ENCODE peak calls at places on chromosomes 16 and 17, in four cellular contexts. T is Panc1, A is HCT116, D is K562. Y is an unnamed sample.

GRCh38 chr16:75234856-75235696 is 16.3 kb downstream of the CTRB1 start:
- DNase-seq in D (no peak), T (no peak), A (no peak), Y (no peak)

GRCh38 chr16:48054881-48055601 is 100.8 kb downstream of the ABCC12 start:
- DNase-seq in T (peak), A (peak), D (peak), Y (peak)

GRCh38 chr16:28313587-28313986 is 21.3 kb downstream of the SBK1 start:
- DNase-seq in A (no peak), D (no peak), T (no peak), Y (no peak)

GRCh38 chr17:63571632-63572310 is 21.5 kb downstream of the DCAF7 start:
- DNase-seq in A (no peak), T (no peak), D (peak), Y (peak)

GRCh38 chr17:57986841-57987581 is 1.0 kb downstream of the VEZF1 start:
- DNase-seq in A (no peak), T (no peak), D (peak), Y (peak)

GRCh38 chr16:69691980-69692911 is 34.1 kb downstream of the NQO1 start:
- DNase-seq in D (no peak), A (no peak), T (no peak), Y (no peak)

GRCh38 chr17:21549107-21549687 is 143.1 kb upstream of the KCNJ18 start:
- DNase-seq in T (no peak), D (no peak), A (no peak), Y (no peak)

GRCh38 chr17:53420035-53420641 is 402.6 kb upstream of the KIF2B start:
- DNase-seq in D (no peak), T (no peak), A (no peak), Y (no peak)

GRCh38 chr17:79829004-79829403 is 10.2 kb downstream of the CBX4 start:
- DNase-seq in A (no peak), T (no peak), D (peak), Y (no peak)

GRCh38 chr17:58335779-58336455 is 7.3 kb upstream of the TSPOAP1 start:
- DNase-seq in T (no peak), A (no peak), D (peak), Y (peak)

GRCh38 chr16:30380801-30381208 is 1.6 kb downstream of the SEPTIN1 start:
- DNase-seq in D (no peak), A (no peak), T (no peak), Y (no peak)

GRCh38 chr17:16339959-16340358 is 13.3 kb downstream of the CENPV start:
- DNase-seq in T (no peak), A (no peak), D (no peak), Y (peak)

GRCh38 chr17:40351185-40352043 is 13.1 kb downstream of the GJD3 start:
- DNase-seq in D (no peak), T (no peak), A (no peak), Y (no peak)

GRCh38 chr17:80824549-80825470 is 166.8 kb upstream of the CHMP6 start:
- DNase-seq in D (no peak), T (no peak), A (no peak), Y (no peak)

DNA sequence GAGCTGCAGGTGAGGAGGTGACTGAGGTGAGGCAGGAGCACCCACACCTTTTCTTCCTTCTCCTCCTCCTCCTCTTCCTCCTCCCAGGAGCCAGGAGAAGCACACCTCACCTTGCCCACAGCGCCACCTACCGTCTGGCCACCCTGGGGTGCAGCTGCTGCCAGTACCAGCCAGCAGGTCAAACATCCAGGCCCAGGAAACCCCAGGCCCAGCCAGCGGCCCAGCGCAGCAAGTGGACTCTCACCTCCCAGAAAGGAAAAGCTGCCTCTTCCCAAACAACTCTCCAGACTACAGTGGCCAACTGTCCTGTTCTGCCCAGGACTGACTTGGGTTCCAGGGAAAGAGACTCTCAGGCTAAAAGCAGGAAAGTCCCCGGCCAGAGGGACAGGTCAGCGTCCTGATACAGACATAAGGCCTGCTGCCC is 22.7 kb downstream of the PEMT start:
- DNase-seq in T (no peak), D (peak), A (peak), Y (peak)
- TF ChIP-seq TCF7L2 in T (no peak), D (no peak), A (no peak), Y (no peak)

GRCh38 chr16:79079656-79080420 is 520.7 kb downstream of the MAF start:
- DNase-seq in T (no peak), D (no peak), A (no peak), Y (no peak)

GRCh38 chr16:79071424-79071823 is 529.1 kb downstream of the MAF start:
- DNase-seq in T (no peak), A (no peak), D (no peak), Y (no peak)

GRCh38 chr16:79073560-79073959 is 527.0 kb downstream of the MAF start:
- DNase-seq in T (no peak), A (no peak), D (no peak), Y (no peak)

GRCh38 chr16:79077391-79077790 is 523.1 kb downstream of the MAF start:
- DNase-seq in D (no peak), A (no peak), T (no peak), Y (no peak)

DNA sequence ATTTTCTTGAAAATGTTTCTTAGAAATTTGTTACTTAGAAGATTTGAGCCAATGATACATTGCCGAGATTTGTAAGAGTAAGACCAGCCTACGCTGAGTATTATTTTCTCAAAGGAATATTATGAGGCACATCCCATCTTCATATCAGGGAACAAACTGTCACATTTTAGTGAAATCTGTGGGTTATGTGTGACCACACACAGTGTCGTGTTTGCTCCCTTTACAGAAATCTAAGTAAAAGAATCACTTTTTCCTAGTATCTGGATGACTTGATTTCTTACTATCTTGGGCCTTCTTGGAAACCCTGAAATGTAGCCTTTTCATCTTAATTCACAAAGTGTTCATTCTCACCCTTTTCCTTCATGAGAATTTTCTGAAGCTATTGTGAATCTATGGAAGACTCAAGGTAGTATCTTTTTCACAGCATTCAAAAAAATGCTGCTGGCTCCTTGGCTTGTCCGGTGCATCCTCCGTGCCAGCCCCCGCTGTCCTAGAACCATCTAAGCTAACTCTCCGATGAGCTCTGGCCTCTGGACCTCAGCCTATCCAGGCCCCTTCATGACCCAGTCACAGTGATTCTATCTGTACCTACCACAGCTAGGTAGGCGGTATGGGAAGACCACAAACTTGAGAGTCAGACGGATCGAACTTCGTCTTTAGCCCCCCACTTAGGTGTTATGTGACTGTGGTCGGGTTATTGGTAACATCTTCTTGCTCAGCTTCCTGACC is 524.3 kb downstream of the MAF start:
- DNase-seq in D (no peak), A (no peak), T (no peak), Y (no peak)
- TF ChIP-seq TCF7L2 in D (no peak), A (no peak), T (no peak), Y (no peak)

DNA sequence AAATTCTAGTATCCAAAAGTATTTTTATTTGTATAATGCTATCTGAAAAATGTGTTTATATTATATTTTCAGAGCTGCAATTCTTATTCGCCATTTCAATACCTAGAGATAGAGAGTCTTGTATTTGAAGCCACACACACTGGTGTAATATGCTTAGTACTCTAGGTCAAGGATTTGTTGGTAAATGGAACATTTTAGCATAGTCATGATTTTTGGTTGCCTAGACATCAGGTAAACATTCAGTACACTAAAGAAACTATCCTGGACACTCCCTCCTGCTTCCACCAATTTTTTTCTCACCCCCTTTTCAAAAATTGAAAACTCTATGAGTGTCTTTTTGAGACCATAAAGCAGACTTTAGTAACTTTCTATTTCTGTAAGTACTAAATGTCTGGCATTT is 20.8 kb downstream of the ABHD15 start:
- DNase-seq in A (no peak), T (no peak), D (no peak), Y (no peak)
- TF ChIP-seq TCF7L2 in A (no peak), T (no peak), D (no peak), Y (no peak)

DNA sequence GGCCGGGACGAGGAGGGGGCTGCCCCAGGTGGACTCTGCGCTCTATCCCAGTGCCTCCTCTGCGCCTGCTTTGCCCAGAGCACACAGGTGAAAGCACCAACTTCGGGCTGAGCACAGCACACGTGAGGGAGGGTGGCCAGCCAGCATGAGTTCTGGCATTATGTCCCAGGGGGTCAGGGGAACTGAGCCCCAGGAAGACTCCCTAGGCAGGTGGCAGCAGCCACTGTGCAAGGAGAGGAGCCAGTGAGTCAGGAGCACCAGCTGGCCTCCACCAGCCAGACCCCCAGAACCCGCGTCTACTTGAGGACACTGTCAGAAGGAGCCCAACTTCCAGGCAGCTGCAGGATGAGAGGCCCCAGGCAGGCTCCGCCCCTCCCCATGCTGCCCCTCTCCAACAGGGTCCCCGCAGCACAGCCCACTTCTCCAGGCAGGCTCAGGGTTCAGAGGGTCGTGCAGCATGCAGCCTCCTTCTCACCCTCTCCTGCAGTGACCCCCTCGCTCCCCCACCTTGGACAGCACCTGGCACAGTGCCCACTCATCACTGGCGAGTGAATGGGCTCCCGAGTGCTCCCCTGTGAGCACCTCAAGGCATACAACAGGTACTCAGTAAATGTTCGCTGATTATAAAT is 44.2 kb upstream of the RASD1 start:
- DNase-seq in A (no peak), D (no peak), T (no peak), Y (no peak)
- TF ChIP-seq TCF7L2 in A (no peak), D (no peak), T (no peak), Y (no peak)

DNA sequence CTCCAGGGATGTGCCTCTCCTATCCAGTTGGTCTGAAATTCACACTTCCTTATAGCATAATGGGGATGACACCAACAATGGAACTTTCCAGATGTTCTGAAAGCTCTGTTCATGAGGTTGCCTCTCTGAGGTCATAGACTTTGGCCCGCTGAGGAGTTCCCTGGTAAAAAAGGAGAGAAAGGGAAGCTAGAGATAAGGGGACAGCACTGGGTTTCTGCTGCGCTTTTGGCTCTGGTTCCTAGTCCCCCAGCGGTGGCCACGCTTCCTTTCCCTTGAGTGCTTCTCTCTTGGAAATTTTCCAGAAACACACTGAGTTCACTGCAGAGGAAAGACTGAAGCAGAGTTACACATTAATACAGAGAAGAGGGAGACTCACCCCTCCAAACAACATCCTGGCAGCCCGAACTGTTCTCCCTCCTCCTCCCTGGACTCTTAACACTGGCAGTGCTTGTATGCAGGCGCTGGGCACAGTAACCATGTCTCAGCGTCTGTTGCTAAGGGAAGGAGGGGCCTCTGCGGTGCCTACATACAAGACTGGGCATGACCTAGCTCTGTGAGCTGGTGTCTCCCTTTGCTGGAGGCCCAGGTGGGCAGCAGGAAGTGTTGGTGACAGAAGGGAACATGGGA is at the start of gene DNAH3:
- DNase-seq in D (peak), T (no peak), A (no peak), Y (peak)
- TF ChIP-seq TCF7L2 in D (no peak), T (no peak), A (no peak), Y (no peak)

Y was measured in HepG2.